ENCODE peak calls at places on chromosomes 6 and 20, in seven cellular contexts. One of them, this sample, is unnamed.

GRCh38 chr6:108114861-108115597 is 40.5 kb upstream of the OSTM1 start:
- DNase-seq in left ventricle myocardium inferior: peak
- DNase-seq in transverse colon: peak
- DNase-seq in IMR-90: peak
- DNase-seq in right cardiac atrium: peak
- DNase-seq in upper lobe of right lung: peak
- DNase-seq in HFF-Myc: no peak
- DNase-seq in this sample: peak

GRCh38 chr6:96939019-96939805 is 14.7 kb downstream of the KLHL32 start:
- DNase-seq in upper lobe of right lung: no peak
- DNase-seq in HFF-Myc: no peak
- DNase-seq in right cardiac atrium: no peak
- DNase-seq in left ventricle myocardium inferior: no peak
- DNase-seq in transverse colon: no peak
- DNase-seq in IMR-90: peak
- DNase-seq in this sample: no peak

GRCh38 chr6:29953001-29953436 is 10.7 kb downstream of the HLA-A start:
- DNase-seq in IMR-90: peak
- DNase-seq in HFF-Myc: no peak
- DNase-seq in right cardiac atrium: no peak
- DNase-seq in transverse colon: no peak
- DNase-seq in upper lobe of right lung: no peak
- DNase-seq in left ventricle myocardium inferior: no peak
- DNase-seq in this sample: peak

GRCh38 chr6:84767591-84768201 is 3.3 kb upstream of the TBX18 start:
- DNase-seq in right cardiac atrium: no peak
- DNase-seq in upper lobe of right lung: no peak
- DNase-seq in transverse colon: no peak
- DNase-seq in HFF-Myc: no peak
- DNase-seq in left ventricle myocardium inferior: no peak
- DNase-seq in IMR-90: no peak
- DNase-seq in this sample: no peak

GRCh38 chr20:19929749-19930148 is 87.4 kb upstream of the NAA20 start:
- DNase-seq in HFF-Myc: no peak
- DNase-seq in left ventricle myocardium inferior: no peak
- DNase-seq in upper lobe of right lung: no peak
- DNase-seq in IMR-90: peak
- DNase-seq in right cardiac atrium: peak
- DNase-seq in transverse colon: no peak
- DNase-seq in this sample: peak

GRCh38 chr6:22596011-22596410 is 26.6 kb downstream of the HDGFL1 start:
- DNase-seq in IMR-90: peak
- DNase-seq in left ventricle myocardium inferior: no peak
- DNase-seq in transverse colon: no peak
- DNase-seq in upper lobe of right lung: no peak
- DNase-seq in HFF-Myc: no peak
- DNase-seq in right cardiac atrium: no peak
- DNase-seq in this sample: peak

GRCh38 chr6:152734630-152735029 is 16.0 kb upstream of the VIP start:
- DNase-seq in IMR-90: no peak
- DNase-seq in transverse colon: no peak
- DNase-seq in upper lobe of right lung: no peak
- DNase-seq in left ventricle myocardium inferior: no peak
- DNase-seq in right cardiac atrium: no peak
- DNase-seq in HFF-Myc: no peak
- DNase-seq in this sample: no peak

GRCh38 chr6:21756487-21756886 is 162.9 kb downstream of the SOX4 start:
- DNase-seq in transverse colon: no peak
- DNase-seq in HFF-Myc: no peak
- DNase-seq in right cardiac atrium: no peak
- DNase-seq in left ventricle myocardium inferior: no peak
- DNase-seq in IMR-90: no peak
- DNase-seq in upper lobe of right lung: no peak
- DNase-seq in this sample: no peak

GRCh38 chr20:58701431-58702160 is 9.0 kb downstream of the NPEPL1 start:
- DNase-seq in IMR-90: no peak
- DNase-seq in HFF-Myc: no peak
- DNase-seq in transverse colon: peak
- DNase-seq in left ventricle myocardium inferior: peak
- DNase-seq in right cardiac atrium: no peak
- DNase-seq in upper lobe of right lung: peak
- DNase-seq in this sample: no peak

GRCh38 chr20:46011631-46012482 is 3.1 kb downstream of the MMP9 start:
- DNase-seq in HFF-Myc: peak
- DNase-seq in upper lobe of right lung: peak
- DNase-seq in left ventricle myocardium inferior: peak
- DNase-seq in right cardiac atrium: peak
- DNase-seq in IMR-90: peak
- DNase-seq in transverse colon: peak
- DNase-seq in this sample: no peak

GRCh38 chr6:123295181-123295580 is 299.1 kb downstream of the CLVS2 start:
- DNase-seq in left ventricle myocardium inferior: no peak
- DNase-seq in HFF-Myc: no peak
- DNase-seq in IMR-90: no peak
- DNase-seq in upper lobe of right lung: no peak
- DNase-seq in transverse colon: no peak
- DNase-seq in right cardiac atrium: no peak
- DNase-seq in this sample: no peak

GRCh38 chr6:2693191-2693590 is 57.5 kb downstream of the MYLK4 start:
- DNase-seq in IMR-90: no peak
- DNase-seq in transverse colon: no peak
- DNase-seq in upper lobe of right lung: no peak
- DNase-seq in HFF-Myc: no peak
- DNase-seq in left ventricle myocardium inferior: no peak
- DNase-seq in right cardiac atrium: no peak
- DNase-seq in this sample: no peak

GRCh38 chr20:49893242-49894072 is 21.9 kb downstream of the SPATA2 start:
- DNase-seq in left ventricle myocardium inferior: no peak
- DNase-seq in transverse colon: no peak
- DNase-seq in upper lobe of right lung: no peak
- DNase-seq in HFF-Myc: no peak
- DNase-seq in IMR-90: peak
- DNase-seq in right cardiac atrium: no peak
- DNase-seq in this sample: no peak

GRCh38 chr20:3045042-3045815 is 623 bp upstream of the MRPS26 start:
- DNase-seq in left ventricle myocardium inferior: peak
- DNase-seq in right cardiac atrium: no peak
- DNase-seq in transverse colon: peak
- DNase-seq in HFF-Myc: no peak
- DNase-seq in upper lobe of right lung: no peak
- DNase-seq in IMR-90: peak
- DNase-seq in this sample: peak

GRCh38 chr6:110618591-110619267 is 142.3 kb upstream of the SLC22A16 start:
- DNase-seq in IMR-90: peak
- DNase-seq in right cardiac atrium: no peak
- DNase-seq in transverse colon: no peak
- DNase-seq in left ventricle myocardium inferior: no peak
- DNase-seq in HFF-Myc: no peak
- DNase-seq in upper lobe of right lung: no peak
- DNase-seq in this sample: peak

GRCh38 chr6:145318952-145319351 is 416.4 kb downstream of the EPM2A start:
- DNase-seq in right cardiac atrium: no peak
- DNase-seq in HFF-Myc: no peak
- DNase-seq in transverse colon: no peak
- DNase-seq in left ventricle myocardium inferior: no peak
- DNase-seq in IMR-90: no peak
- DNase-seq in upper lobe of right lung: no peak
- DNase-seq in this sample: no peak

GRCh38 chr20:741620-742019 is 26.7 kb downstream of the SLC52A3 start:
- DNase-seq in upper lobe of right lung: no peak
- DNase-seq in transverse colon: no peak
- DNase-seq in IMR-90: no peak
- DNase-seq in HFF-Myc: no peak
- DNase-seq in left ventricle myocardium inferior: no peak
- DNase-seq in right cardiac atrium: no peak
- DNase-seq in this sample: no peak

GRCh38 chr6:35218021-35218420 is 4.3 kb downstream of the SCUBE3 start:
- DNase-seq in left ventricle myocardium inferior: no peak
- DNase-seq in right cardiac atrium: no peak
- DNase-seq in IMR-90: peak
- DNase-seq in HFF-Myc: peak
- DNase-seq in transverse colon: no peak
- DNase-seq in upper lobe of right lung: no peak
- DNase-seq in this sample: peak

GRCh38 chr6:33733294-33734007 is 13.3 kb downstream of the IP6K3 start:
- DNase-seq in upper lobe of right lung: no peak
- DNase-seq in transverse colon: no peak
- DNase-seq in IMR-90: no peak
- DNase-seq in right cardiac atrium: no peak
- DNase-seq in HFF-Myc: no peak
- DNase-seq in left ventricle myocardium inferior: no peak
- DNase-seq in this sample: no peak

GRCh38 chr6:155765275-155766194 is 309.9 kb upstream of the NOX3 start:
- DNase-seq in left ventricle myocardium inferior: no peak
- DNase-seq in upper lobe of right lung: no peak
- DNase-seq in IMR-90: peak
- DNase-seq in right cardiac atrium: no peak
- DNase-seq in transverse colon: no peak
- DNase-seq in HFF-Myc: no peak
- DNase-seq in this sample: no peak

GRCh38 chr20:48146303-48146702 is 361.0 kb upstream of the SULF2 start:
- DNase-seq in right cardiac atrium: no peak
- DNase-seq in IMR-90: no peak
- DNase-seq in left ventricle myocardium inferior: no peak
- DNase-seq in transverse colon: no peak
- DNase-seq in upper lobe of right lung: no peak
- DNase-seq in HFF-Myc: no peak
- DNase-seq in this sample: no peak
- H3K4me3 ChIP-seq in right cardiac atrium: no peak
- H3K4me3 ChIP-seq in IMR-90: no peak
- H3K4me3 ChIP-seq in left ventricle myocardium inferior: no peak
- H3K4me3 ChIP-seq in transverse colon: no peak
- H3K4me3 ChIP-seq in upper lobe of right lung: no peak
- H3K4me3 ChIP-seq in HFF-Myc: no peak
- H3K4me3 ChIP-seq in this sample: no peak

GRCh38 chr6:125918681-125919566 is 37.6 kb upstream of the HINT3 start:
- DNase-seq in right cardiac atrium: no peak
- DNase-seq in IMR-90: peak
- DNase-seq in left ventricle myocardium inferior: no peak
- DNase-seq in HFF-Myc: peak
- DNase-seq in upper lobe of right lung: no peak
- DNase-seq in transverse colon: peak
- DNase-seq in this sample: peak
- H3K4me3 ChIP-seq in right cardiac atrium: peak
- H3K4me3 ChIP-seq in IMR-90: peak
- H3K4me3 ChIP-seq in left ventricle myocardium inferior: peak
- H3K4me3 ChIP-seq in HFF-Myc: peak
- H3K4me3 ChIP-seq in upper lobe of right lung: peak
- H3K4me3 ChIP-seq in transverse colon: peak
- H3K4me3 ChIP-seq in this sample: no peak

DNA sequence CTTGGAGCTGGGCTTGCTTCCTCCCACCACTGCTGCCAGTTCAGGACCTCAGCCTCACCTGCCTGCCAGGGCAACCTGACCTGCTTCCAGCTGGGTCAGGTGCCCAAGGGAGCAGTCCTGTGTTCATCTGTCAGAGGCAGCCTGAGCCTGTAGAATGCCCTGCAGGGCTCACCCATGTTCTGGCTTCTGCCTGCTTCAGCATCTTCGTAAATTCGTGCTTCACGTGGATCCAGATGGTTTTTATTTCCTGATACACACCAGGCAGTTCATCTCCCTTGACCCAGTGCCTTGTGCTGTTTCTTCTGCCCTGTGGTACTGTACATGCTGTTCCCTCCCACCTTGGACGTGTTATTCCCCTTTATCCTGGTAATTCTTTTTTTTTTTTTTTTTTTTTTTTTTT is 50.2 kb downstream of the ARID1B start:
- DNase-seq in upper lobe of right lung: no peak
- DNase-seq in left ventricle myocardium inferior: no peak
- DNase-seq in right cardiac atrium: no peak
- DNase-seq in IMR-90: no peak
- DNase-seq in HFF-Myc: peak
- DNase-seq in transverse colon: no peak
- DNase-seq in this sample: no peak
- H3K4me3 ChIP-seq in upper lobe of right lung: no peak
- H3K4me3 ChIP-seq in left ventricle myocardium inferior: no peak
- H3K4me3 ChIP-seq in right cardiac atrium: no peak
- H3K4me3 ChIP-seq in IMR-90: no peak
- H3K4me3 ChIP-seq in HFF-Myc: no peak
- H3K4me3 ChIP-seq in transverse colon: no peak
- H3K4me3 ChIP-seq in this sample: no peak

DNA sequence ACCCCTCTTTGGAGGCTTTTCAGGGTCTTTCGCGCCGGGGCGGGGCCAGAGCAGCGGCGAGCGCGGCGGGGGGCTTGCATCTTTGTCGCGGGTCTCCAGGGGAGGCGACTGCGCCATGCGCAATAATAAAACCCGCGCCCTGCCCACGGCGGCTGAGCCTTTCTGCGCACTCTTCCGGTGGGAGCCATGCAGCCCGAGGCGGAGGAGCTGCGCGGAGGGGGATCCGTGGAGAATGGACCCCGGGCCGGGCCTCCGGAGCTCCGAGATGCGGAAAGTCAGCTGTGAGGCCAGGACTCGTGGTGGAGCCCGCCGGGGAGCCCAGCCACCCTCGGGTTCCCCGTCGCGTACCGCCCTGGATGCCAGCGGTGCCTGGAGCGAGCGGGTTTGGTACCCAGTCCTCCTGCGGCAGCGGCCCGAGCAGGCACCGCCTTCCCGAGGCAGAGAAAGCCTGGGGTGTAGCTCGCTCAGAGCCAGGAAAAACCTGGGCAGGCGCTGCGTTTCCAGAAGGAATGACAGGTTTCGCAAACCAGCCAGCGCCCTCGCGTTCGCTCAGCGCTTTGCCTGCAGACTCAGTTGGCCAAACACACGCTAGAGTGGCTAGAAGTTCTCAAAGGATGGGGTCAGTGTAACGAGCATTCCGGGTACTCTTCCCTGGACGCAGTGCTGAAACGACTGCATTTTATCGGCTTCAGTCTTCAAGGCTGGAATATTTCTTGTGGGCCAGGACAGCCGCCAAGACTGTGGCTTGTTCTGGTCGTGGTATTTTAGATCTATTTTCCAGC is 1.3 kb downstream of the AKAP12 start:
- DNase-seq in HFF-Myc: peak
- DNase-seq in IMR-90: peak
- DNase-seq in transverse colon: peak
- DNase-seq in upper lobe of right lung: peak
- DNase-seq in right cardiac atrium: peak
- DNase-seq in left ventricle myocardium inferior: peak
- DNase-seq in this sample: peak
- H3K4me3 ChIP-seq in HFF-Myc: peak
- H3K4me3 ChIP-seq in IMR-90: peak
- H3K4me3 ChIP-seq in transverse colon: peak
- H3K4me3 ChIP-seq in upper lobe of right lung: peak
- H3K4me3 ChIP-seq in right cardiac atrium: peak
- H3K4me3 ChIP-seq in left ventricle myocardium inferior: peak
- H3K4me3 ChIP-seq in this sample: peak

GRCh38 chr20:37915800-37916570 is 13.1 kb downstream of the VSTM2L start:
- DNase-seq in HFF-Myc: no peak
- DNase-seq in upper lobe of right lung: no peak
- DNase-seq in IMR-90: no peak
- DNase-seq in right cardiac atrium: peak
- DNase-seq in transverse colon: no peak
- DNase-seq in left ventricle myocardium inferior: peak
- DNase-seq in this sample: no peak
- H3K4me3 ChIP-seq in HFF-Myc: no peak
- H3K4me3 ChIP-seq in upper lobe of right lung: no peak
- H3K4me3 ChIP-seq in IMR-90: no peak
- H3K4me3 ChIP-seq in right cardiac atrium: no peak
- H3K4me3 ChIP-seq in transverse colon: no peak
- H3K4me3 ChIP-seq in left ventricle myocardium inferior: no peak
- H3K4me3 ChIP-seq in this sample: no peak